ENCODE peak calls at places on chromosomes 7 and 10, in five cellular contexts. One of them, this sample, is unnamed.

GRCh38 chr10:77890097-77890496 is 36.5 kb downstream of the DLG5 start:
- DNase-seq in Calu3: no peak
- DNase-seq in AG04449: no peak
- DNase-seq in glutamatergic neuron: no peak
- DNase-seq in stimulated activated CD4-positive, alpha-beta T cell treated with anti-CD3 and anti-CD28 coated beads, TNF-alpha, amount 100 ng/mL, for 4 hours: no peak
- DNase-seq in this sample: no peak

GRCh38 chr10:11209810-11210141 is 192.1 kb downstream of the CELF2 start:
- DNase-seq in Calu3: no peak
- DNase-seq in AG04449: no peak
- DNase-seq in glutamatergic neuron: no peak
- DNase-seq in stimulated activated CD4-positive, alpha-beta T cell treated with anti-CD3 and anti-CD28 coated beads, TNF-alpha, amount 100 ng/mL, for 4 hours: no peak
- DNase-seq in this sample: no peak

GRCh38 chr7:30241767-30242166 is 42.6 kb upstream of the ZNRF2 start:
- DNase-seq in Calu3: no peak
- DNase-seq in AG04449: no peak
- DNase-seq in glutamatergic neuron: no peak
- DNase-seq in stimulated activated CD4-positive, alpha-beta T cell treated with anti-CD3 and anti-CD28 coated beads, TNF-alpha, amount 100 ng/mL, for 4 hours: no peak
- DNase-seq in this sample: no peak

GRCh38 chr7:66176914-66177313 is 28.2 kb upstream of the TPST1 start:
- DNase-seq in Calu3: no peak
- DNase-seq in AG04449: no peak
- DNase-seq in glutamatergic neuron: no peak
- DNase-seq in stimulated activated CD4-positive, alpha-beta T cell treated with anti-CD3 and anti-CD28 coated beads, TNF-alpha, amount 100 ng/mL, for 4 hours: no peak
- DNase-seq in this sample: no peak

GRCh38 chr10:79159141-79159619 is 90.4 kb downstream of the ZMIZ1 start:
- DNase-seq in Calu3: no peak
- DNase-seq in AG04449: no peak
- DNase-seq in glutamatergic neuron: no peak
- DNase-seq in stimulated activated CD4-positive, alpha-beta T cell treated with anti-CD3 and anti-CD28 coated beads, TNF-alpha, amount 100 ng/mL, for 4 hours: no peak
- DNase-seq in this sample: no peak

GRCh38 chr7:11170160-11170559 is 196.5 kb downstream of the PHF14 start:
- DNase-seq in Calu3: no peak
- DNase-seq in AG04449: no peak
- DNase-seq in glutamatergic neuron: no peak
- DNase-seq in stimulated activated CD4-positive, alpha-beta T cell treated with anti-CD3 and anti-CD28 coated beads, TNF-alpha, amount 100 ng/mL, for 4 hours: no peak
- DNase-seq in this sample: no peak

GRCh38 chr10:62584216-62584615 is 210.0 kb downstream of the ZNF365 start:
- DNase-seq in Calu3: no peak
- DNase-seq in AG04449: peak
- DNase-seq in glutamatergic neuron: no peak
- DNase-seq in stimulated activated CD4-positive, alpha-beta T cell treated with anti-CD3 and anti-CD28 coated beads, TNF-alpha, amount 100 ng/mL, for 4 hours: no peak
- DNase-seq in this sample: peak

GRCh38 chr10:122543676-122544075 is 16.9 kb upstream of the DMBT1 start:
- DNase-seq in Calu3: no peak
- DNase-seq in AG04449: no peak
- DNase-seq in glutamatergic neuron: no peak
- DNase-seq in stimulated activated CD4-positive, alpha-beta T cell treated with anti-CD3 and anti-CD28 coated beads, TNF-alpha, amount 100 ng/mL, for 4 hours: no peak
- DNase-seq in this sample: no peak

GRCh38 chr10:117087521-117087920 is 50.5 kb downstream of the VAX1 start:
- DNase-seq in Calu3: no peak
- DNase-seq in AG04449: no peak
- DNase-seq in glutamatergic neuron: no peak
- DNase-seq in stimulated activated CD4-positive, alpha-beta T cell treated with anti-CD3 and anti-CD28 coated beads, TNF-alpha, amount 100 ng/mL, for 4 hours: no peak
- DNase-seq in this sample: no peak

GRCh38 chr7:101815826-101816488 is 1.5 kb upstream of the CUX1 start:
- DNase-seq in Calu3: peak
- DNase-seq in AG04449: no peak
- DNase-seq in glutamatergic neuron: peak
- DNase-seq in stimulated activated CD4-positive, alpha-beta T cell treated with anti-CD3 and anti-CD28 coated beads, TNF-alpha, amount 100 ng/mL, for 4 hours: peak
- DNase-seq in this sample: peak

GRCh38 chr10:9214618-9215017 is 1160.1 kb downstream of the GATA3 start:
- DNase-seq in Calu3: no peak
- DNase-seq in AG04449: no peak
- DNase-seq in glutamatergic neuron: no peak
- DNase-seq in stimulated activated CD4-positive, alpha-beta T cell treated with anti-CD3 and anti-CD28 coated beads, TNF-alpha, amount 100 ng/mL, for 4 hours: no peak
- DNase-seq in this sample: no peak

GRCh38 chr10:24360286-24361127 is 151.6 kb downstream of the KIAA1217 start:
- DNase-seq in Calu3: peak
- DNase-seq in AG04449: no peak
- DNase-seq in glutamatergic neuron: peak
- DNase-seq in stimulated activated CD4-positive, alpha-beta T cell treated with anti-CD3 and anti-CD28 coated beads, TNF-alpha, amount 100 ng/mL, for 4 hours: no peak
- DNase-seq in this sample: peak

GRCh38 chr7:90244909-90245841 is at the start of gene CFAP69:
- DNase-seq in Calu3: peak
- DNase-seq in AG04449: no peak
- DNase-seq in glutamatergic neuron: peak
- DNase-seq in stimulated activated CD4-positive, alpha-beta T cell treated with anti-CD3 and anti-CD28 coated beads, TNF-alpha, amount 100 ng/mL, for 4 hours: peak
- DNase-seq in this sample: peak

GRCh38 chr10:61896854-61897661 is 4.4 kb upstream of the ARID5B start:
- DNase-seq in Calu3: peak
- DNase-seq in AG04449: no peak
- DNase-seq in glutamatergic neuron: peak
- DNase-seq in stimulated activated CD4-positive, alpha-beta T cell treated with anti-CD3 and anti-CD28 coated beads, TNF-alpha, amount 100 ng/mL, for 4 hours: no peak
- DNase-seq in this sample: peak

GRCh38 chr10:66680886-66681285 is 244.9 kb upstream of the LRRTM3 start:
- DNase-seq in Calu3: no peak
- DNase-seq in AG04449: no peak
- DNase-seq in glutamatergic neuron: no peak
- DNase-seq in stimulated activated CD4-positive, alpha-beta T cell treated with anti-CD3 and anti-CD28 coated beads, TNF-alpha, amount 100 ng/mL, for 4 hours: no peak
- DNase-seq in this sample: no peak

GRCh38 chr10:3271385-3272115 is 99.0 kb upstream of the PITRM1 start:
- DNase-seq in Calu3: no peak
- DNase-seq in AG04449: no peak
- DNase-seq in glutamatergic neuron: no peak
- DNase-seq in stimulated activated CD4-positive, alpha-beta T cell treated with anti-CD3 and anti-CD28 coated beads, TNF-alpha, amount 100 ng/mL, for 4 hours: no peak
- DNase-seq in this sample: no peak

GRCh38 chr10:130232361-130233360 is 96.5 kb downstream of the GLRX3 start:
- DNase-seq in Calu3: no peak
- DNase-seq in AG04449: no peak
- DNase-seq in glutamatergic neuron: no peak
- DNase-seq in stimulated activated CD4-positive, alpha-beta T cell treated with anti-CD3 and anti-CD28 coated beads, TNF-alpha, amount 100 ng/mL, for 4 hours: no peak
- DNase-seq in this sample: no peak

GRCh38 chr7:28739826-28740225 is 218.3 kb downstream of the TRIL start:
- DNase-seq in Calu3: no peak
- DNase-seq in AG04449: no peak
- DNase-seq in glutamatergic neuron: no peak
- DNase-seq in stimulated activated CD4-positive, alpha-beta T cell treated with anti-CD3 and anti-CD28 coated beads, TNF-alpha, amount 100 ng/mL, for 4 hours: no peak
- DNase-seq in this sample: no peak

GRCh38 chr10:56317603-56318002 is 43.5 kb downstream of the ZWINT start:
- DNase-seq in Calu3: no peak
- DNase-seq in AG04449: no peak
- DNase-seq in glutamatergic neuron: no peak
- DNase-seq in stimulated activated CD4-positive, alpha-beta T cell treated with anti-CD3 and anti-CD28 coated beads, TNF-alpha, amount 100 ng/mL, for 4 hours: no peak
- DNase-seq in this sample: no peak

GRCh38 chr7:38873433-38873832 is 35.6 kb downstream of the VPS41 start:
- DNase-seq in Calu3: no peak
- DNase-seq in AG04449: no peak
- DNase-seq in glutamatergic neuron: no peak
- DNase-seq in stimulated activated CD4-positive, alpha-beta T cell treated with anti-CD3 and anti-CD28 coated beads, TNF-alpha, amount 100 ng/mL, for 4 hours: no peak
- DNase-seq in this sample: no peak

GRCh38 chr10:6721964-6722615 is 142.0 kb upstream of the PRKCQ start:
- DNase-seq in Calu3: peak
- DNase-seq in AG04449: peak
- DNase-seq in glutamatergic neuron: no peak
- DNase-seq in stimulated activated CD4-positive, alpha-beta T cell treated with anti-CD3 and anti-CD28 coated beads, TNF-alpha, amount 100 ng/mL, for 4 hours: no peak
- DNase-seq in this sample: no peak

GRCh38 chr10:103481974-103482531 is 3.0 kb upstream of the CALHM3 start:
- DNase-seq in Calu3: peak
- DNase-seq in AG04449: no peak
- DNase-seq in glutamatergic neuron: no peak
- DNase-seq in stimulated activated CD4-positive, alpha-beta T cell treated with anti-CD3 and anti-CD28 coated beads, TNF-alpha, amount 100 ng/mL, for 4 hours: no peak
- DNase-seq in this sample: peak

GRCh38 chr10:93072225-93072712 is 1.4 kb upstream of the CYP26A1 start:
- DNase-seq in Calu3: peak
- DNase-seq in AG04449: no peak
- DNase-seq in glutamatergic neuron: no peak
- DNase-seq in stimulated activated CD4-positive, alpha-beta T cell treated with anti-CD3 and anti-CD28 coated beads, TNF-alpha, amount 100 ng/mL, for 4 hours: no peak
- DNase-seq in this sample: no peak

GRCh38 chr7:1912472-1913289 is 242.6 kb downstream of the ELFN1 start:
- DNase-seq in Calu3: no peak
- DNase-seq in AG04449: no peak
- DNase-seq in glutamatergic neuron: peak
- DNase-seq in stimulated activated CD4-positive, alpha-beta T cell treated with anti-CD3 and anti-CD28 coated beads, TNF-alpha, amount 100 ng/mL, for 4 hours: no peak
- DNase-seq in this sample: no peak

GRCh38 chr10:29811751-29812427 is 177.1 kb upstream of the SVIL start:
- DNase-seq in Calu3: peak
- DNase-seq in AG04449: peak
- DNase-seq in glutamatergic neuron: no peak
- DNase-seq in stimulated activated CD4-positive, alpha-beta T cell treated with anti-CD3 and anti-CD28 coated beads, TNF-alpha, amount 100 ng/mL, for 4 hours: no peak
- DNase-seq in this sample: peak

GRCh38 chr7:66865290-66865864 is 55.6 kb upstream of the TMEM248 start:
- DNase-seq in Calu3: no peak
- DNase-seq in AG04449: no peak
- DNase-seq in glutamatergic neuron: no peak
- DNase-seq in stimulated activated CD4-positive, alpha-beta T cell treated with anti-CD3 and anti-CD28 coated beads, TNF-alpha, amount 100 ng/mL, for 4 hours: no peak
- DNase-seq in this sample: no peak

This sample was measured in OCI-M1.